ENCODE peak calls at places on chromosomes 16 and 17, in four cellular contexts. K, N, Z and W are unnamed samples.

GRCh38 chr17:74345433-74346241 is 16.0 kb downstream of the BTBD17 start:
- DNase-seq in K (no peak), N (no peak), Z (no peak), W (no peak)

GRCh38 chr16:89018605-89019158 is 41.7 kb upstream of the CBFA2T3 start:
- DNase-seq in K (no peak), N (no peak), Z (no peak), W (no peak)

GRCh38 chr17:5541610-5542202 is 42.6 kb downstream of the NLRP1 start:
- DNase-seq in K (no peak), N (no peak), Z (no peak), W (no peak)

GRCh38 chr17:10614536-10615155 is 42.5 kb downstream of the MYH3 start:
- DNase-seq in K (no peak), N (peak), Z (peak), W (no peak)

GRCh38 chr16:25151996-25152395 is 40.5 kb downstream of the LCMT1 start:
- DNase-seq in K (no peak), N (no peak), Z (no peak), W (no peak)

GRCh38 chr16:56824335-56824734 is 40.7 kb upstream of the SLC12A3 start:
- DNase-seq in K (no peak), N (no peak), Z (peak), W (no peak)

GRCh38 chr17:36133629-36134259 is 30.1 kb downstream of the CCL4 start:
- DNase-seq in K (no peak), N (no peak), Z (peak), W (no peak)

GRCh38 chr16:70684146-70685060 is 1.4 kb downstream of the MTSS2 start:
- DNase-seq in K (no peak), N (no peak), Z (no peak), W (no peak)

GRCh38 chr16:64545769-64546168 is 576.1 kb downstream of the CDH11 start:
- DNase-seq in K (no peak), N (no peak), Z (no peak), W (no peak)

GRCh38 chr16:54402270-54402669 is 115.7 kb upstream of the IRX3 start:
- DNase-seq in K (no peak), N (no peak), Z (no peak), W (no peak)
- TF ChIP-seq ATF2 in K (no peak), N (no peak), Z (no peak), W (no peak)

GRCh38 chr17:80855968-80856862 is 135.4 kb upstream of the CHMP6 start:
- DNase-seq in K (peak), N (peak), Z (peak), W (no peak)

GRCh38 chr17:80855196-80855967 is 136.3 kb upstream of the CHMP6 start:
- DNase-seq in K (no peak), N (no peak), Z (no peak), W (no peak)

GRCh38 chr17:80857721-80858171 is 133.9 kb upstream of the CHMP6 start:
- DNase-seq in K (no peak), N (no peak), Z (no peak), W (no peak)

GRCh38 chr17:80858301-80859003 is 133.2 kb upstream of the CHMP6 start:
- DNase-seq in K (no peak), N (no peak), Z (no peak), W (no peak)

GRCh38 chr17:80856863-80857488 is 134.7 kb upstream of the CHMP6 start:
- DNase-seq in K (no peak), N (no peak), Z (no peak), W (no peak)
- TF ChIP-seq RAD21 in K (no peak), N (no peak), Z (no peak), W (no peak)

DNA sequence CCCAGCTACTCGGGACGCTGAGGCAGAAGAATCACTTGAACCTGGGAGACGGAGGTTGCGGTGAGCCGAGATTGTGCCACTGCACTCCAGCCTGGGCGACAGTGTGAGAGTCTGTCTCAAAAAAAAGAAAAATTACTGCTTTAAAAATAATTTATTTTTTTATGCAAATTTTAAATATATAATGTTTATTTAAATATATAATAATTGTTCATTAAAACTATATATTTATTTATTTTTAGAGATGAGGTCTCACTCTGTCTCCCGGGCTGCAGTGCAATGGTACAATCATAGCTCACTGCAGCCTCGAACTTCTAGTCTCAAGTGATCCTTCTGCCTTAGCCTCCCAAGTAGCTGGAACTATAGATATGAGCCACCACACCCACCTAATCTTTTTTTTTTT is 15.2 kb upstream of the DBNDD1 start:
- DNase-seq in K (no peak), N (no peak), Z (no peak), W (no peak)
- TF ChIP-seq ATF2 in K (no peak), N (no peak), Z (no peak), W (no peak)

GRCh38 chr17:43721537-43722268 is 36.9 kb downstream of the SOST start:
- DNase-seq in K (no peak), N (peak), Z (no peak), W (no peak)
- TF ChIP-seq RAD21 in K (no peak), N (no peak), Z (no peak), W (no peak)

DNA sequence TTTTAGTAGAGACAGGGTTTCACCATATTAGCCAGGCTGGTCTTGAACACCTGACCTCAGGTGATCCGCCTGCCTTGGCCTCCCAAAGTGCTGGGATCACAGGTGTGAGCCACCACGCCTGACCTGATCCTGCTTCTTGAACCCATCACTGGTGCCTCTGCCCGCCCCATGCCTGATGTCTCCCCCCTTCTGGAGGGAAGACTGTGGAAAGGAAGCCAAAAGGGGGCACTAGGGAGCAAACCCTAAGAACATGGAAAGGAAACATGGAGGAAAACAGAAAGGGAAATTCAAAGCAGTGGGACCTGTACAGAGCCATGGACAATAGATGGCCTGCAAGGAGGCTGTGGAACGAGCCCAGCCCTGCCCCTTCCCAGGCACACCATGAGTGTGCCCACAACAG is 31.1 kb upstream of the FASN start:
- DNase-seq in K (no peak), N (peak), Z (no peak), W (no peak)
- TF ChIP-seq ATF2 in K (no peak), N (no peak), Z (no peak), W (no peak)

GRCh38 chr16:80288616-80289015 is 252.2 kb upstream of the DYNLRB2 start:
- DNase-seq in K (no peak), N (no peak), Z (no peak), W (no peak)
- TF ChIP-seq RAD21 in K (no peak), N (no peak), Z (no peak), W (no peak)